ENCODE peak calls at places on chromosomes 5 and 9, in eight cellular contexts. O, U, P, Q, N, W, R and C are unnamed samples. For H3K9me3, the result is how much of the 10 kb centered on the place peaks cover.

GRCh38 chr5:108141676-108142075 is 240.2 kb downstream of the FBXL17 start:
- DNase-seq in O (no peak), U (no peak), P (peak), Q (no peak), N (no peak), W (no peak), R (no peak), C (no peak)

GRCh38 chr5:20500501-20500900 is 512.5 kb upstream of the CDH18 start:
- DNase-seq in O (no peak), U (no peak), P (no peak), Q (no peak), N (no peak), W (no peak), R (no peak), C (no peak)

GRCh38 chr5:143693691-143694252 is 118.2 kb upstream of the HMHB1 start:
- DNase-seq in O (no peak), U (no peak), P (no peak), Q (peak), N (no peak), W (no peak), R (peak), C (no peak)

GRCh38 chr9:110178281-110178680 is 29.7 kb downstream of the C9orf152 start:
- DNase-seq in O (peak), U (no peak), P (peak), Q (no peak), N (no peak), W (no peak), R (no peak), C (peak)

GRCh38 chr5:178291969-178292825 is 59.6 kb upstream of the PHYKPL start:
- DNase-seq in O (no peak), U (no peak), P (no peak), Q (no peak), N (no peak), W (no peak), R (no peak), C (no peak)

GRCh38 chr5:181221105-181221791 is 1.8 kb upstream of the TRIM41 start:
- DNase-seq in O (no peak), U (no peak), P (no peak), Q (no peak), N (no peak), W (no peak), R (peak), C (no peak)

GRCh38 chr5:14199902-14200301 is 56.8 kb downstream of the TRIO start:
- DNase-seq in O (no peak), U (no peak), P (no peak), Q (no peak), N (no peak), W (peak), R (no peak), C (no peak)

GRCh38 chr5:90220554-90220953 is 189.0 kb downstream of the CETN3 start:
- DNase-seq in O (no peak), U (no peak), P (no peak), Q (no peak), N (no peak), W (no peak), R (no peak), C (no peak)

GRCh38 chr5:135898651-135899050 is 3.0 kb upstream of the IL9 start:
- DNase-seq in O (no peak), U (no peak), P (no peak), Q (no peak), N (no peak), W (no peak), R (no peak), C (no peak)

GRCh38 chr5:153749941-153750340 is 259.5 kb downstream of the GRIA1 start:
- DNase-seq in O (no peak), U (no peak), P (no peak), Q (no peak), N (peak), W (peak), R (no peak), C (no peak)

GRCh38 chr5:142618125-142618524 is 67.8 kb downstream of the FGF1 start:
- DNase-seq in O (peak), U (no peak), P (peak), Q (peak), N (no peak), W (peak), R (no peak), C (peak)

GRCh38 chr9:127626752-127627493 is 14.8 kb downstream of the STXBP1 start:
- DNase-seq in O (no peak), U (no peak), P (no peak), Q (no peak), N (no peak), W (no peak), R (no peak), C (no peak)

GRCh38 chr5:179668404-179668803 is 12.4 kb downstream of the CBY3 start:
- DNase-seq in O (peak), U (peak), P (peak), Q (peak), N (peak), W (peak), R (peak), C (no peak)

GRCh38 chr5:115430374-115430773 is 114.2 kb downstream of the FEM1C start:
- DNase-seq in O (peak), U (no peak), P (no peak), Q (no peak), N (no peak), W (no peak), R (no peak), C (no peak)

GRCh38 chr5:173920024-173920753 is 32.0 kb downstream of the CPEB4 start:
- DNase-seq in O (peak), U (no peak), P (no peak), Q (no peak), N (peak), W (peak), R (no peak), C (no peak)

GRCh38 chr5:176614805-176615478 is 5.0 kb upstream of the GPRIN1 start:
- DNase-seq in O (peak), U (no peak), P (peak), Q (no peak), N (no peak), W (peak), R (no peak), C (no peak)

GRCh38 chr5:1545126-1545797 is 21.5 kb upstream of the LPCAT1 start:
- DNase-seq in O (no peak), U (no peak), P (no peak), Q (no peak), N (no peak), W (no peak), R (no peak), C (no peak)
- H3K9me3 ChIP-seq in O (under half), U (under half), P (under half), Q (under half), N (under half), W (under half), R (under half), C (under half)

GRCh38 chr5:167985373-167985772 is 306.1 kb upstream of the WWC1 start:
- DNase-seq in O (no peak), U (no peak), P (no peak), Q (no peak), N (no peak), W (no peak), R (no peak), C (no peak)

GRCh38 chr5:167992868-167993267 is 298.6 kb upstream of the WWC1 start:
- DNase-seq in O (no peak), U (no peak), P (no peak), Q (no peak), N (no peak), W (no peak), R (no peak), C (no peak)

DNA sequence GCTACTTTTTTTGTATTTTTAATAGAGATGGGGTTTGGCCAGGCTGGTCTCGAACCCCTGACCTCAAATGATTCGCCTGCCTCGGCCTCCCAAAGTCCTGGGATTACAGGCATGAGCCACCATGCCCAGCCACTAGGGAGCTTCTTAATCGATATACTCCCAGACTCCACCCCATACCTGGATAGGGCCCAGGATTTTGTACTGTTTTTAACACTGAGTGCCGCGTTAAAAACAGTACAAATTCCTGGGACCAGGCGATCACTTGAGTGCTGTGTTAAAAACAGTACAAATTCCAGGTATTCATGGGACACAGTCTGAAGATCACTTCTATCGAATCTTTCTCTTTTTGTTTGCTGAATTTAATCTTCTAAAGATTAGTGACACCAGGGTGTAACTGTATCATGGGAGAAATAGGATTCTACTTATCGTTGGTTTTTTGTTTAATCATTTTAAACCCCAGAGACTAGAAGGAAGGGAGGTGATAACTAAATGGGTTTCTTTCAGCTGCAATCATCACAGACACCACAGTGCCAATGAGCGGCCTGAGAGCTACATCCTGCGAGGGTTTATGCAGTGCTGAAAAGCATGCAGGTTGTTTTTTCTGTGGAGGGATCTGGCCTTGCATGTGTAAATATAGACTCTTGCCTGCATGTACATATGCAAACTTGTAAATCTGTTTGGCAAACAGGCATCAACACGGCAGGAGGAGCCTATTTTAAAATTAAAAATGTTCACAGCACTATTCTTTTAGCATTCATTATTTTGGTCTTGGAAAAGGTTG is 303.8 kb upstream of the WWC1 start:
- DNase-seq in O (no peak), U (no peak), P (no peak), Q (no peak), N (no peak), W (no peak), R (no peak), C (no peak)
- H2AFZ ChIP-seq in O (no peak), U (no peak), P (no peak), Q (no peak), N (no peak), W (no peak), R (no peak), C (no peak)

GRCh38 chr9:124450931-124451661 is 845 bp downstream of the ADGRD2 start:
- DNase-seq in O (no peak), U (no peak), P (no peak), Q (no peak), N (no peak), W (no peak), R (no peak), C (no peak)
- TF ChIP-seq EZH2 in O (no peak), U (no peak), P (no peak), Q (no peak), N (no peak), W (no peak), R (no peak), C (no peak)

GRCh38 chr5:98231089-98231488 is 542.4 kb upstream of the RGMB start:
- DNase-seq in O (no peak), U (no peak), P (no peak), Q (no peak), N (no peak), W (no peak), R (no peak), C (no peak)
- H3K9me3 ChIP-seq in O (under half), U (under half), P (under half), Q (under half), N (under half), W (under half), R (under half), C (under half)

GRCh38 chr9:89536145-89536574 is 38.2 kb upstream of the SEMA4D start:
- DNase-seq in O (no peak), U (no peak), P (no peak), Q (peak), N (no peak), W (no peak), R (no peak), C (no peak)

GRCh38 chr9:89535461-89535860 is 37.5 kb upstream of the SEMA4D start:
- DNase-seq in O (no peak), U (no peak), P (no peak), Q (no peak), N (no peak), W (no peak), R (no peak), C (no peak)

GRCh38 chr9:89534888-89535287 is 37.0 kb upstream of the SEMA4D start:
- DNase-seq in O (no peak), U (no peak), P (no peak), Q (no peak), N (no peak), W (no peak), R (no peak), C (no peak)

GRCh38 chr9:89537166-89537565 is 39.3 kb upstream of the SEMA4D start:
- DNase-seq in O (no peak), U (no peak), P (no peak), Q (no peak), N (no peak), W (no peak), R (no peak), C (no peak)

DNA sequence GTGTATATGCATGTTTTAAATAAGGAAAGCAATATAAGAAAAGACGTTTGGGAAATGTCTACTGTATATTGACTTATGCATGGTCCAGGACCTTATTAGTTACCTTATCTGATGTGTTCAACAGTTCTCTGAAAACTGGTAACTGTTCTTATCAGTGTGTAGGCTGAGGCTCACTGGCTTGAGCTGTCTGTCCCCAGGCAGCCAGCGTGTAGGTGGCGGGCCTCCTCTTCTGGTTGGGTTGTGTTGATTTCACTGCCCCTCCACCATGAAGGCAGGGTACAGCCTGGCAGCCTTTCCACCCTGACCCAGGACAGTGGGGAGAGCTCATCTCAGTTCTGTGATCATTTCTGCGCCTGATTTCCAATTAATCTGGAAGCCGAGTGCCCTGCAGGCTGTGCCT is 38.7 kb upstream of the SEMA4D start:
- DNase-seq in O (no peak), U (no peak), P (no peak), Q (peak), N (no peak), W (no peak), R (no peak), C (no peak)
- H2AFZ ChIP-seq in O (no peak), U (no peak), P (no peak), Q (peak), N (no peak), W (no peak), R (no peak), C (no peak)